ENCODE peak calls at places on chromosome 20, in five cellular contexts. G is HCT116, V is mesendoderm, U is GM23248, J is neural progenitor cell. W is an unnamed sample.

GRCh38 chr20:51767018-51767866 is 948 bp downstream of the ATP9A start:
- DNase-seq in G (peak), V (peak), U (peak), J (peak), W (peak)

GRCh38 chr20:1160991-1161390 is 23.8 kb downstream of the TMEM74B start:
- DNase-seq in G (no peak), V (no peak), U (no peak), J (no peak), W (no peak)

GRCh38 chr20:34651200-34651599 is 25.7 kb downstream of the PIGU start:
- DNase-seq in G (no peak), V (no peak), U (no peak), J (no peak), W (no peak)

GRCh38 chr20:31517373-31517772 is 3.1 kb downstream of the HM13 start:
- DNase-seq in G (peak), V (peak), U (peak), J (peak), W (peak)

GRCh38 chr20:41222703-41223102 is 85.4 kb downstream of the PLCG1 start:
- DNase-seq in G (no peak), V (no peak), U (peak), J (no peak), W (no peak)

GRCh38 chr20:58891686-58892125 is 39.2 kb downstream of the GNAS start:
- DNase-seq in G (no peak), V (peak), U (peak), J (peak), W (peak)

GRCh38 chr20:20894753-20895152 is 182.3 kb upstream of the RALGAPA2 start:
- DNase-seq in G (no peak), V (peak), U (no peak), J (no peak), W (no peak)

GRCh38 chr20:40869416-40870147 is 159.0 kb upstream of the TOP1 start:
- DNase-seq in G (no peak), V (no peak), U (no peak), J (no peak), W (no peak)

GRCh38 chr20:8244637-8245036 is 112.6 kb downstream of the PLCB1 start:
- DNase-seq in G (no peak), V (no peak), U (peak), J (no peak), W (peak)

GRCh38 chr20:33783818-33784217 is 27.3 kb upstream of the CHMP4B start:
- DNase-seq in G (no peak), V (no peak), U (no peak), J (peak), W (no peak)

GRCh38 chr20:52500150-52500549 is 308.6 kb upstream of the ZFP64 start:
- DNase-seq in G (no peak), V (no peak), U (no peak), J (peak), W (no peak)

GRCh38 chr20:23340524-23340923 is 10.1 kb upstream of the NXT1 start:
- DNase-seq in G (peak), V (peak), U (peak), J (peak), W (peak)

GRCh38 chr20:5658897-5659296 is 91.3 kb upstream of the SHLD1 start:
- DNase-seq in G (no peak), V (peak), U (peak), J (no peak), W (peak)

GRCh38 chr20:17786221-17786718 is 86.5 kb downstream of the BANF2 start:
- DNase-seq in G (no peak), V (no peak), U (peak), J (no peak), W (peak)

GRCh38 chr20:59932616-59933295 is 681 bp downstream of the SYCP2 start:
- DNase-seq in G (no peak), V (no peak), U (no peak), J (no peak), W (no peak)

GRCh38 chr20:33649201-33649631 is 12.9 kb upstream of the C20orf144 start:
- DNase-seq in G (no peak), V (no peak), U (peak), J (no peak), W (no peak)

GRCh38 chr20:58406422-58407001 is 17.5 kb downstream of the VAPB start:
- DNase-seq in G (no peak), V (no peak), U (peak), J (no peak), W (peak)

GRCh38 chr20:16104783-16105182 is 468.5 kb downstream of the KIF16B start:
- DNase-seq in G (no peak), V (no peak), U (no peak), J (no peak), W (no peak)

GRCh38 chr20:3890999-3891929 is 2.1 kb downstream of the PANK2 start:
- DNase-seq in G (no peak), V (no peak), U (peak), J (no peak), W (no peak)

GRCh38 chr20:1370548-1371110 is 22.2 kb downstream of the FKBP1A start:
- DNase-seq in G (no peak), V (no peak), U (peak), J (no peak), W (peak)

GRCh38 chr20:37383229-37383989 is 37.5 kb downstream of the SRC start:
- DNase-seq in G (peak), V (no peak), U (peak), J (no peak), W (peak)

GRCh38 chr20:12835999-12836398 is 172.8 kb upstream of the SPTLC3 start:
- DNase-seq in G (no peak), V (peak), U (no peak), J (no peak), W (no peak)

GRCh38 chr20:33681728-33682353 is 4.3 kb downstream of the E2F1 start:
- DNase-seq in G (no peak), V (no peak), U (no peak), J (no peak), W (no peak)

GRCh38 chr20:7994809-7995208 is 24.8 kb downstream of the TMX4 start:
- DNase-seq in G (no peak), V (no peak), U (no peak), J (no peak), W (no peak)

GRCh38 chr20:8509809-8510208 is 377.7 kb downstream of the PLCB1 start:
- DNase-seq in G (no peak), V (no peak), U (no peak), J (no peak), W (peak)

GRCh38 chr20:37314617-37315292 is 25.3 kb downstream of the MANBAL start:
- DNase-seq in G (no peak), V (peak), U (peak), J (no peak), W (no peak)

GRCh38 chr20:40218296-40218955 is 470.6 kb downstream of the MAFB start:
- DNase-seq in G (no peak), V (peak), U (no peak), J (peak), W (no peak)

GRCh38 chr20:137668-138131 is 4.7 kb upstream of the DEFB126 start:
- DNase-seq in G (peak), V (peak), U (peak), J (no peak), W (no peak)

GRCh38 chr20:19823216-19823615 is 65.2 kb downstream of the RIN2 start:
- DNase-seq in G (no peak), V (no peak), U (no peak), J (no peak), W (no peak)

GRCh38 chr20:21522479-21523397 is 8.9 kb upstream of the NKX2-2 start:
- DNase-seq in G (no peak), V (peak), U (no peak), J (peak), W (no peak)

GRCh38 chr20:45765307-45765910 is 26.3 kb downstream of the WFDC3 start:
- DNase-seq in G (no peak), V (peak), U (no peak), J (no peak), W (no peak)

GRCh38 chr20:17530716-17531536 is at the start of gene BFSP1:
- DNase-seq in G (no peak), V (peak), U (peak), J (peak), W (peak)

GRCh38 chr20:40579701-40580100 is 109.3 kb downstream of the MAFB start:
- DNase-seq in G (no peak), V (no peak), U (no peak), J (no peak), W (no peak)

GRCh38 chr20:24970743-24971142 is 21.7 kb downstream of the CST7 start:
- DNase-seq in G (no peak), V (no peak), U (no peak), J (no peak), W (no peak)

GRCh38 chr20:48384147-48384818 is 443.5 kb downstream of the PREX1 start:
- DNase-seq in G (peak), V (peak), U (peak), J (no peak), W (no peak)

GRCh38 chr20:20273281-20273680 is 94.6 kb upstream of the INSM1 start:
- DNase-seq in G (no peak), V (no peak), U (peak), J (no peak), W (no peak)

GRCh38 chr20:51345601-51346101 is 196.9 kb downstream of the NFATC2 start:
- DNase-seq in G (no peak), V (no peak), U (peak), J (no peak), W (peak)

GRCh38 chr20:18666803-18667460 is 79.1 kb downstream of the DTD1 start:
- DNase-seq in G (no peak), V (peak), U (peak), J (no peak), W (no peak)

DNA sequence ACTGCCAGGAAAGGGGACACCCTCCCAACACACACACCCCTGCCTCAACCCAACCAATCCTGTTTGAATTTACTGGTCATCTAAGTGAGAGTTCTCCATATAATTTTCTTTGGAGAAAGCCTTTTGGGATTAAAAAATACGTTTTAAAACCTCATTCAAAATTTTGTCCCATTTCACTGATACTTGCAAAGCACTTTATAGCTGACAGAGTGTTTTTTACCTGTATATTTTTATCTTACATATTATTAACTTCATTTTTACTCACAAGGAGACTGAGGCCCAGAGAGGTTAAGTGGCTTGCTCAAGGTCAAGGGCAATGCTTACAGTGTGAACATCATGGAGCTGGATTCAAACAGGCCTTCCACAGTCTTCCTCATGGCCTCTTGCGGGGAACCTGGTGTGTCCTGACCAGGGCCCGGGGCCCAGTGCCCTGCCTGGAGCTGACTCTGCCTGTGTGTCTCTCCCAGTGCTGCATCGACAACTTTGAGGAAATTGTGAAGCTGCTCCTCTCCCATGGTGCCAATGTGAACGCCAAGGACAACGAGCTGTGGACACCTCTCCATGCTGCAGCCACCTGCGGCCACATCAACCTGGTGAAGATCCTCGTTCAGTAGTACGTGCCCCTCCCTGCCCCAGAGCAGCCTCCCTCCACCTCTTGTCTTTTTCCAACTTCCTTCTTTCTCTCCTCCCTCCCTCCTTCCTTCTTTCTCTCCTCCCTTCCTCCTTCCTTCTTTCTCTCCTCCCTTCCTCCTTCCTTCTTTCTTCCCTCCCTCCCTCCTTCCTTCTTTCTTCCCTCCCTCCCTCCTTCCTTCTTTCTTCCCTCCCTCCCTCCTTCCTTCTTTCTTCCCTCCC is 30.9 kb upstream of the FAM83D start:
- DNase-seq in G (no peak), V (no peak), U (no peak), J (no peak), W (no peak)
- H3K4me2 ChIP-seq in G (no peak), V (no peak), U (no peak), J (no peak), W (no peak)

DNA sequence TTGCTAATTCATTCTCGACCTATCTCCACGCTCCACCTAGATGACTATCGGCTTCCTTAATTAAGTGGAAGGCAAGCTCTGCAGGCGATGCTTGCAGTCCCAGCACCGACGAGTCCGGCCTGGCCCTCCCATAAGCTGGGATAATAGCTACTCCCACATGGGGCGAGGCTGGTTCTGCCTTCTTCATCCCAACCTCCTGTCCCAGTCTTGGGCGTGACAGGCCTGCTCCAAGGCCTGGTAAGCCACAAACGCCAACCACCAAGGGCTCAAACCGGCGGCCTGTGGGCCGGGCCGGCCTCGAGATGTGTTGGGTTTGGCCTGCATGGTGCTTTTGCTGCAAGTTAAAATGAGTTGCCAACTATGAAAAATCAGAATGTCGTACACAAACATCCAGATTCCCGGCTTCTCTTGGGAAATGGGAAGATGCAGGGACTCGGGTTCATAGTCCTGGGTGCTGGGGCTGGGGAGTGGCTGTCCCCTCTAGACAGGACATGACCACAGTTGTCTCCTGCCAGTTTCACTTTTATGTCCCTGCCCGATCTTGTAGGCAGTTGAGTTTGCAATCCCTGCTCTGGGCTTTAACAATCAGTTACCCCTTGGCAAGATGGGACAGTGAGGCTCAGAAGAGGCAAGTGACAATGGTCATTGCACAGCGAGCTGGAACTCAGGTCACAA is 32.8 kb downstream of the CEBPB start:
- DNase-seq in G (no peak), V (no peak), U (peak), J (no peak), W (no peak)
- H3K27ac ChIP-seq in G (no peak), V (no peak), U (no peak), J (no peak), W (no peak)

GRCh38 chr20:2759603-2760360 is 40.6 kb downstream of the CPXM1 start:
- DNase-seq in G (no peak), V (no peak), U (no peak), J (no peak), W (no peak)
- H3K9ac ChIP-seq in G (no peak), V (no peak), U (no peak), J (no peak), W (no peak)

GRCh38 chr20:43749734-43750294 is 23.0 kb upstream of the GTSF1L start:
- DNase-seq in G (peak), V (peak), U (peak), J (peak), W (no peak)

GRCh38 chr20:43752561-43753301 is 25.9 kb upstream of the GTSF1L start:
- DNase-seq in G (no peak), V (no peak), U (peak), J (no peak), W (peak)

GRCh38 chr20:43752051-43752360 is 25.2 kb upstream of the GTSF1L start:
- DNase-seq in G (no peak), V (no peak), U (no peak), J (no peak), W (no peak)

GRCh38 chr20:43750774-43751166 is 24.0 kb upstream of the GTSF1L start:
- DNase-seq in G (no peak), V (no peak), U (no peak), J (no peak), W (no peak)

DNA sequence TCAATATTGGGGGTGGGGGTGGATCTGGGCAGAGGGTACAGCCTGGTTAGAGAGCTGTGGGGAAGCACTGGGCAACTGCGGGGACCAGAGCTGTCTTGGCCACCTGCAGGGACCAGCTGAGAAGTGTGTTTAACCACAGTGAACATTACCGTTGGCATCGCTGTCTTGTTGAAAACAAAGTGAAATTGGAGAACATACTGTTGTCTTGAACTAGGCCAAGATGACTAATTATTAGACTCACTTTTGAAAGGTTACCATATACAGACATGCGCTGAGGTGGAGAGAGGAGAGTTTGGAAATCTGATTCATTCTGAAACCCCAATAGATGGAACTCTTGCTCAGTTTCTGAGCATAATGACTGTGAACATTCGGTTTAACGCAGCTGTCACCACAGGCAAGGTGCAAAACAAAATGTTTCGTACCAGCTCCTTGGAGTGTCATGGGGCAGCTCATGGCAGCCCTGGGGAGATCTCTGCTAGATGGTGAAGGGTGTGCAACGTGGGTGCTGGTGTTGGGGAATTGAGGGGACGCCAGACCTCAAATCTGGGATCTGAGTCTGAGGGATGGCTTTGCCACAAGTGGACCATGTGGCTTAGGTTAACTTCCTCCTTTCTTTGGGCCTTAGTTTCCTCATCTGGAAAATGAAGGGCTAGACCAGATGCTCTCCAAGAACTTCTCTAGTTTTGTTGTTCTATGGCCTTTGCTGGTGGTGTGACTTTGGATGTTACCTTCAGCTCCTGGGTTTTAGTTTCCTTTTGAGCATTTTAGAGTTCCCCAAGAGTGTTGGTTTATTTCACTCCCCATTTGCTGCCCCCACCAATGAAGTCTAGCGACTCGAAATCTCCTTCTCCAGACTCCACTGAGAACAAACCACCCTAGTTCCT is 24.6 kb upstream of the GTSF1L start:
- DNase-seq in G (no peak), V (no peak), U (peak), J (no peak), W (peak)
- H3K4me2 ChIP-seq in G (no peak), V (no peak), U (peak), J (no peak), W (peak)

DNA sequence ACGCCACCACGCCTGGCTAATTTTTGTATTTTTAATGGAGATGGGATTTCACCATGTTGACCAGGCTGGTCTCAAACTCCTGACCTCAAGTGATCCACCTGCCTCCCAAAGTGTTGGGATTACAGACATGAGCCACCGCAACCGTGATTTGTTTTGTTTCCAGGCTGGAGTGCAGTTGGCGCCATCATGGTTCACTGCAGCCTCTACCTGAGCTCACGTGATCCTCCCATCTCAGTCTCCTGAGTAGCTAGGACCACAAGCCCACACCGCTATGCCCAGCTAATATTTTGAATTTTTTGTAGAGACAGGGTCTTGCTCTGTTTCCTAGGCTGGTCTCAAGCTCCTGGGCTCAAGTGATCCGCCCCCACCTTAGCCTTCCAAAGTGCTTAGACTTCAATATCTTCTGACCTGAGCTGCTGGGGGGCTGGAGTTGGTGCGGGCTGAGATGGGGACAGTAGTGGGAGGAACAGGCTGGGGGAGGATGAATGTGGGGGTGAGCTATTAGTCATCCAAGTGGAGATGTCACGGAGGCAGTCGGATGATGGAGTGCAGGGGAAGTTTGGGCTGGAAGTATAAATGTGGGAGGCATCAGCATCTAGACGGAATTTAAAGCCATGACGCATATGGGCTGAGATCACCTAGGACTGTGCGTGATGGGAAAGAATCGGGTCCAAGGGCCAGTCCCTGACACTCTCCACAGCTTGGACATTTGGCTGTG is 23.1 kb upstream of the ZMYND8 start:
- DNase-seq in G (no peak), V (no peak), U (peak), J (no peak), W (peak)
- H3K27ac ChIP-seq in G (no peak), V (no peak), U (peak), J (no peak), W (peak)